ENCODE peak calls at places on chromosomes 2 and 18, in six cellular contexts. O, W, Y, P, H and N are unnamed samples.
A peak's percentile ranks its signal among the peaks of the same experiment; 100 is the strongest.

GRCh38 chr2:31384351-31384750 is 30.2 kb downstream of the XDH start:
- DNase-seq in H (no peak), P (peak; percentile 95), Y (peak; percentile 89), O (no peak), W (no peak), N (no peak)

GRCh38 chr18:79422022-79422782 is 26.5 kb downstream of the NFATC1 start:
- DNase-seq in Y (no peak), O (no peak), H (no peak), P (no peak), W (no peak), N (no peak)

GRCh38 chr2:1487758-1488715 is 74.8 kb downstream of the TPO start:
- DNase-seq in O (no peak), H (no peak), W (no peak), P (no peak), Y (no peak), N (no peak)

GRCh38 chr2:212998629-212999359 is 152.6 kb downstream of the IKZF2 start:
- DNase-seq in Y (no peak), O (no peak), P (no peak), H (no peak), W (no peak), N (no peak)

GRCh38 chr18:37484893-37485834 is 80.4 kb downstream of the CELF4 start:
- DNase-seq in H (no peak), O (no peak), W (peak; percentile 21), Y (peak; percentile 47), P (no peak), N (peak; percentile 35)

GRCh38 chr2:111117666-111118454 is 2.9 kb upstream of the BCL2L11 start:
- DNase-seq in Y (peak; percentile 67), P (peak; percentile 87), W (no peak), H (no peak), O (peak; percentile 66), N (no peak)

GRCh38 chr2:39138837-39139211 is 18.0 kb upstream of the SOS1 start:
- DNase-seq in W (no peak), O (no peak), P (no peak), Y (no peak), H (no peak), N (no peak)

GRCh38 chr2:65351948-65352595 is 80.3 kb downstream of the SPRED2 start:
- DNase-seq in P (no peak), W (no peak), Y (no peak), H (no peak), O (no peak), N (no peak)

GRCh38 chr2:1823187-1824169 is 79.2 kb upstream of the PXDN start:
- DNase-seq in Y (no peak), O (no peak), H (no peak), W (no peak), P (no peak), N (no peak)

GRCh38 chr2:70785137-70785911 is 5.1 kb downstream of the FIGLA start:
- DNase-seq in O (peak; percentile 33), W (peak; percentile 21), H (no peak), Y (peak; percentile 74), P (peak; percentile 46), N (no peak)

GRCh38 chr18:23703057-23703986 is 14.1 kb downstream of the LAMA3 start:
- DNase-seq in W (peak; percentile 12), H (no peak), Y (peak; percentile 79), P (peak; percentile 70), O (peak; percentile 80), N (no peak)

GRCh38 chr2:54836477-54836876 is 113.0 kb downstream of the EML6 start:
- DNase-seq in O (no peak), P (no peak), W (no peak), H (no peak), Y (no peak), N (no peak)

GRCh38 chr18:56139792-56140254 is 498.6 kb downstream of the TXNL1 start:
- DNase-seq in H (no peak), O (no peak), W (no peak), Y (no peak), P (peak; percentile 37), N (peak; percentile 7)

GRCh38 chr2:8625399-8626283 is 56.2 kb upstream of the ID2 start:
- DNase-seq in P (no peak), O (no peak), W (no peak), Y (peak; percentile 57), H (no peak), N (no peak)